ENCODE peak calls at places on chromosomes 2 and 18, in eight cellular contexts. One of them, this sample, is unnamed.

GRCh38 chr2:236628981-236629605 is 59.5 kb downstream of the ACKR3 start:
- DNase-seq in lower leg skin: no peak
- DNase-seq in IMR-90: no peak
- DNase-seq in Caco-2: no peak
- DNase-seq in hepatocyte: no peak
- DNase-seq in GM20000: no peak
- DNase-seq in fibroblast of lung: no peak
- DNase-seq in A549: no peak
- DNase-seq in this sample: no peak

GRCh38 chr2:117763806-117764205 is 50.7 kb upstream of the DDX18 start:
- DNase-seq in lower leg skin: no peak
- DNase-seq in IMR-90: no peak
- DNase-seq in Caco-2: no peak
- DNase-seq in hepatocyte: no peak
- DNase-seq in GM20000: no peak
- DNase-seq in fibroblast of lung: no peak
- DNase-seq in A549: no peak
- DNase-seq in this sample: no peak

GRCh38 chr18:8609711-8610441 is 639 bp downstream of the RAB12 start:
- DNase-seq in lower leg skin: no peak
- DNase-seq in IMR-90: no peak
- DNase-seq in Caco-2: peak
- DNase-seq in hepatocyte: peak
- DNase-seq in GM20000: no peak
- DNase-seq in fibroblast of lung: no peak
- DNase-seq in A549: no peak
- DNase-seq in this sample: peak

GRCh38 chr18:7459851-7460774 is 107.0 kb upstream of the PTPRM start:
- DNase-seq in lower leg skin: no peak
- DNase-seq in IMR-90: no peak
- DNase-seq in Caco-2: peak
- DNase-seq in hepatocyte: peak
- DNase-seq in GM20000: no peak
- DNase-seq in fibroblast of lung: no peak
- DNase-seq in A549: no peak
- DNase-seq in this sample: no peak

GRCh38 chr2:157903626-157904025 is 27.5 kb upstream of the ACVR1 start:
- DNase-seq in lower leg skin: no peak
- DNase-seq in IMR-90: no peak
- DNase-seq in Caco-2: no peak
- DNase-seq in hepatocyte: no peak
- DNase-seq in GM20000: no peak
- DNase-seq in fibroblast of lung: no peak
- DNase-seq in A549: no peak
- DNase-seq in this sample: no peak

GRCh38 chr2:72139871-72140620 is 7.6 kb downstream of the CYP26B1 start:
- DNase-seq in lower leg skin: no peak
- DNase-seq in IMR-90: no peak
- DNase-seq in Caco-2: no peak
- DNase-seq in hepatocyte: no peak
- DNase-seq in GM20000: no peak
- DNase-seq in fibroblast of lung: no peak
- DNase-seq in A549: no peak
- DNase-seq in this sample: no peak

GRCh38 chr2:181862583-181863281 is 28.8 kb upstream of the ITPRID2 start:
- DNase-seq in lower leg skin: no peak
- DNase-seq in IMR-90: no peak
- DNase-seq in Caco-2: no peak
- DNase-seq in hepatocyte: no peak
- DNase-seq in GM20000: no peak
- DNase-seq in fibroblast of lung: no peak
- DNase-seq in A549: no peak
- DNase-seq in this sample: no peak

GRCh38 chr2:202056611-202057010 is 16.4 kb upstream of the KIAA2012 start:
- DNase-seq in lower leg skin: no peak
- DNase-seq in IMR-90: peak
- DNase-seq in Caco-2: no peak
- DNase-seq in hepatocyte: no peak
- DNase-seq in GM20000: no peak
- DNase-seq in fibroblast of lung: peak
- DNase-seq in A549: no peak
- DNase-seq in this sample: peak

GRCh38 chr2:121521359-121521758 is 9.3 kb upstream of the RNU4ATAC start:
- DNase-seq in lower leg skin: no peak
- DNase-seq in IMR-90: peak
- DNase-seq in Caco-2: no peak
- DNase-seq in hepatocyte: no peak
- DNase-seq in GM20000: no peak
- DNase-seq in fibroblast of lung: peak
- DNase-seq in A549: no peak
- DNase-seq in this sample: no peak

GRCh38 chr2:33275689-33276444 is 200.6 kb upstream of the RASGRP3 start:
- DNase-seq in lower leg skin: peak
- DNase-seq in IMR-90: peak
- DNase-seq in Caco-2: peak
- DNase-seq in hepatocyte: peak
- DNase-seq in GM20000: no peak
- DNase-seq in fibroblast of lung: peak
- DNase-seq in A549: peak
- DNase-seq in this sample: peak

GRCh38 chr2:164599954-164600589 is 21.2 kb downstream of the GRB14 start:
- DNase-seq in lower leg skin: no peak
- DNase-seq in IMR-90: peak
- DNase-seq in Caco-2: peak
- DNase-seq in hepatocyte: peak
- DNase-seq in GM20000: peak
- DNase-seq in fibroblast of lung: peak
- DNase-seq in A549: peak
- DNase-seq in this sample: peak

GRCh38 chr2:220955776-220956175 is 616.3 kb downstream of the EPHA4 start:
- DNase-seq in lower leg skin: no peak
- DNase-seq in IMR-90: no peak
- DNase-seq in Caco-2: no peak
- DNase-seq in hepatocyte: no peak
- DNase-seq in GM20000: no peak
- DNase-seq in fibroblast of lung: no peak
- DNase-seq in A549: no peak
- DNase-seq in this sample: no peak

GRCh38 chr2:175805442-175806114 is 196.5 kb downstream of the LNPK start:
- DNase-seq in lower leg skin: no peak
- DNase-seq in IMR-90: no peak
- DNase-seq in Caco-2: no peak
- DNase-seq in hepatocyte: peak
- DNase-seq in GM20000: no peak
- DNase-seq in fibroblast of lung: no peak
- DNase-seq in A549: no peak
- DNase-seq in this sample: peak

GRCh38 chr2:191917967-191918651 is 71.2 kb upstream of the CAVIN2 start:
- DNase-seq in lower leg skin: no peak
- DNase-seq in IMR-90: no peak
- DNase-seq in Caco-2: no peak
- DNase-seq in hepatocyte: no peak
- DNase-seq in GM20000: no peak
- DNase-seq in fibroblast of lung: no peak
- DNase-seq in A549: no peak
- DNase-seq in this sample: no peak

GRCh38 chr2:191915750-191916149 is 68.9 kb upstream of the CAVIN2 start:
- DNase-seq in lower leg skin: no peak
- DNase-seq in IMR-90: no peak
- DNase-seq in Caco-2: no peak
- DNase-seq in hepatocyte: no peak
- DNase-seq in GM20000: no peak
- DNase-seq in fibroblast of lung: no peak
- DNase-seq in A549: no peak
- DNase-seq in this sample: no peak

GRCh38 chr2:191917430-191917881 is 70.6 kb upstream of the CAVIN2 start:
- DNase-seq in lower leg skin: no peak
- DNase-seq in IMR-90: peak
- DNase-seq in Caco-2: no peak
- DNase-seq in hepatocyte: no peak
- DNase-seq in GM20000: no peak
- DNase-seq in fibroblast of lung: no peak
- DNase-seq in A549: no peak
- DNase-seq in this sample: no peak

GRCh38 chr2:191913796-191914195 is 66.9 kb upstream of the CAVIN2 start:
- DNase-seq in lower leg skin: no peak
- DNase-seq in IMR-90: no peak
- DNase-seq in Caco-2: no peak
- DNase-seq in hepatocyte: no peak
- DNase-seq in GM20000: no peak
- DNase-seq in fibroblast of lung: no peak
- DNase-seq in A549: no peak
- DNase-seq in this sample: no peak

GRCh38 chr2:191916826-191917225 is 69.9 kb upstream of the CAVIN2 start:
- DNase-seq in lower leg skin: no peak
- DNase-seq in IMR-90: no peak
- DNase-seq in Caco-2: no peak
- DNase-seq in hepatocyte: no peak
- DNase-seq in GM20000: no peak
- DNase-seq in fibroblast of lung: no peak
- DNase-seq in A549: no peak
- DNase-seq in this sample: no peak
- TF ChIP-seq CTCF in lower leg skin: no peak
- TF ChIP-seq CTCF in IMR-90: no peak
- TF ChIP-seq CTCF in Caco-2: no peak
- TF ChIP-seq CTCF in hepatocyte: no peak
- TF ChIP-seq CTCF in GM20000: no peak
- TF ChIP-seq CTCF in fibroblast of lung: no peak
- TF ChIP-seq CTCF in A549: no peak
- TF ChIP-seq CTCF in this sample: no peak

GRCh38 chr2:98314251-98314650 is 32.0 kb upstream of the CNGA3 start:
- DNase-seq in lower leg skin: no peak
- DNase-seq in IMR-90: no peak
- DNase-seq in Caco-2: no peak
- DNase-seq in hepatocyte: no peak
- DNase-seq in GM20000: no peak
- DNase-seq in fibroblast of lung: no peak
- DNase-seq in A549: no peak
- DNase-seq in this sample: no peak

GRCh38 chr2:98311090-98311489 is 35.2 kb upstream of the CNGA3 start:
- DNase-seq in lower leg skin: no peak
- DNase-seq in IMR-90: no peak
- DNase-seq in Caco-2: no peak
- DNase-seq in hepatocyte: no peak
- DNase-seq in GM20000: no peak
- DNase-seq in fibroblast of lung: no peak
- DNase-seq in A549: no peak
- DNase-seq in this sample: no peak

GRCh38 chr2:98308532-98308931 is 37.7 kb upstream of the CNGA3 start:
- DNase-seq in lower leg skin: no peak
- DNase-seq in IMR-90: no peak
- DNase-seq in Caco-2: no peak
- DNase-seq in hepatocyte: no peak
- DNase-seq in GM20000: no peak
- DNase-seq in fibroblast of lung: no peak
- DNase-seq in A549: no peak
- DNase-seq in this sample: no peak

GRCh38 chr2:98313512-98314250 is 32.6 kb upstream of the CNGA3 start:
- DNase-seq in lower leg skin: no peak
- DNase-seq in IMR-90: no peak
- DNase-seq in Caco-2: no peak
- DNase-seq in hepatocyte: no peak
- DNase-seq in GM20000: no peak
- DNase-seq in fibroblast of lung: no peak
- DNase-seq in A549: no peak
- DNase-seq in this sample: no peak

DNA sequence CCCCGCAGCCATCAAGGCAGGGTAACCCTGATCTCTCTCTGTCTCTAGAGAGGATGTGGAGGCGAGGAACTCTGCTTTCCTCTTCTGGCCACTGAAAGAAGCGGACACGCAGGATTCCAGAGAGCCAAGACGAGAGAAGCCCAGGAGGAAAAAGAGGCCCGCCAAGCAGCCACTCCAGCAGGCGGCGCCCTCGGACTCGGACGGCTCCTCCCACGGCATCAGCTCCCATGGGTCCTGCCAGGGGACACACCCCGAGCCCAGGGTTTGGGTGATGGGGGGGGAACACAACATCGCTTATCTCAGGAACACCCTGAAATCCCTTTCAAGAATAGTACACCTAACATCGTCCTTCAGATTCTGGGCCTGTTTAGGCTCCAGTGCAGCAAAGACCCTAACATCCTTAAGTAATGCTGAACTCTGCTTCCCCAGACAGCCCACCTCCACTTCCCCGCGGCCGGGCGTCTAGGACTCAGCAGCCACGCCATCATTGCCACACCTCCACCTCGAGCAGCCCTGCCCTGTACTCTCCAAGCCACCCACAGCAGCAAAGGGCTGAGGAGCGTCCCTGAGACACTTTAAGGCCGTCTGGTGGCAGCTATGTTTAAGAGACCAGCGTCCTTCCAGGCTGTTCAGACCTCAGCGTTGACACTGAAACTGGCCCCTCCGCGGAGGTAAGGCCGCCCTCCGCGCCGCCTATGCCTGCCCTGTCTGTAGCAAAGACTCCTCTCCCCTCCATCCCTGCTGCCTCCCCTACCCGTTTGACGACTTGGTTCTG is 34.3 kb upstream of the CNGA3 start:
- DNase-seq in lower leg skin: no peak
- DNase-seq in IMR-90: no peak
- DNase-seq in Caco-2: no peak
- DNase-seq in hepatocyte: no peak
- DNase-seq in GM20000: no peak
- DNase-seq in fibroblast of lung: no peak
- DNase-seq in A549: no peak
- DNase-seq in this sample: no peak
- TF ChIP-seq CTCF in lower leg skin: no peak
- TF ChIP-seq CTCF in IMR-90: no peak
- TF ChIP-seq CTCF in Caco-2: no peak
- TF ChIP-seq CTCF in hepatocyte: no peak
- TF ChIP-seq CTCF in GM20000: no peak
- TF ChIP-seq CTCF in fibroblast of lung: no peak
- TF ChIP-seq CTCF in A549: no peak
- TF ChIP-seq CTCF in this sample: no peak

DNA sequence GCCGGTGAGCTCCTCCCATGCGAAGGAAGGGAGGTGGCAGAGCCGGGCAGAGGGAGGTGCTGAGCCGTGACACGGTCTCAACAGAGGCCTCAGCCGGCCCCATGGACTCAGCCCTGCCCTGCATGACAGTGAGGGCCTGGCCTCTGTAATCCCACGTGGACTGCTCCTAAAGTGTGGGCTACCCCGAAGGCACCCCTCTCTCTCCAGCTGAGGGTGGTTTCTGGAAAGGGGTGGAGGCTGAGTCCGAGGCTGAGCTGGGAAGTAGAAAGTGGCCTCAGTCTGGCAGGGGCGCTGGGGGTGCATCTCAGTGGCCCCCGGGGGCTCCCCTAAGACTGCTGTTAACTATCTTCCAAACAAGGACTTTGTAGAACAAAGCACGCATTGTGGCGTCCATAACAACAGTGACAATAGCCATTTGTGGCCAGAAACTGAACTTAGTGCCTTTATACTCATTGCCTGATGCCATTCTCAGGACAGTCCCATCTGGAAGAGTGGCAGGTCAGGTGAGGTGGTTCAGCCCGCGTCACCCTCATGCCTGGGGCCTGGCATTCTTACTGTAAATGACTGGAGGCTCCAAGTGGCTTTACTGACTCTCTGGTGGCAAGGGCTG is 192.4 kb downstream of the TWIST2 start:
- DNase-seq in lower leg skin: no peak
- DNase-seq in IMR-90: no peak
- DNase-seq in Caco-2: no peak
- DNase-seq in hepatocyte: no peak
- DNase-seq in GM20000: no peak
- DNase-seq in fibroblast of lung: no peak
- DNase-seq in A549: no peak
- DNase-seq in this sample: no peak
- TF ChIP-seq CTCF in lower leg skin: no peak
- TF ChIP-seq CTCF in IMR-90: no peak
- TF ChIP-seq CTCF in Caco-2: no peak
- TF ChIP-seq CTCF in hepatocyte: no peak
- TF ChIP-seq CTCF in GM20000: no peak
- TF ChIP-seq CTCF in fibroblast of lung: no peak
- TF ChIP-seq CTCF in A549: no peak
- TF ChIP-seq CTCF in this sample: no peak

GRCh38 chr2:127027715-127028114 is 79.2 kb downstream of the BIN1 start:
- DNase-seq in lower leg skin: no peak
- DNase-seq in IMR-90: no peak
- DNase-seq in Caco-2: no peak
- DNase-seq in hepatocyte: no peak
- DNase-seq in GM20000: no peak
- DNase-seq in fibroblast of lung: no peak
- DNase-seq in A549: no peak
- DNase-seq in this sample: no peak
- TF ChIP-seq CTCF in lower leg skin: no peak
- TF ChIP-seq CTCF in IMR-90: no peak
- TF ChIP-seq CTCF in Caco-2: no peak
- TF ChIP-seq CTCF in hepatocyte: no peak
- TF ChIP-seq CTCF in GM20000: no peak
- TF ChIP-seq CTCF in fibroblast of lung: no peak
- TF ChIP-seq CTCF in A549: peak
- TF ChIP-seq CTCF in this sample: no peak

This sample was measured in Calu3.